ENCODE peak calls at places on chromosomes 3 and 15, in seven cellular contexts. R is PC-3, W is lower leg skin, N is stomach, G is GM12865, Y is fibroblast of pulmonary artery, S is mucosa of descending colon. A is an unnamed sample.
A peak's percentile ranks its signal among the peaks of the same experiment; 100 is the strongest.

GRCh38 chr15:25810631-25811077 is 52.5 kb downstream of the ATP10A start:
- DNase-seq in R (no peak), W (no peak), N (no peak), G (peak; percentile 13), Y (no peak), S (no peak), A (no peak)

GRCh38 chr3:50603261-50604109 is 8.1 kb downstream of the CISH start:
- DNase-seq in R (no peak), W (no peak), N (no peak), G (no peak), Y (no peak), S (no peak), A (no peak)

GRCh38 chr3:48891606-48892005 is 7.1 kb downstream of the SLC25A20 start:
- DNase-seq in R (peak; percentile 60), W (no peak), N (no peak), G (no peak), Y (no peak), S (no peak), A (no peak)

GRCh38 chr3:15263926-15264325 is 57.9 kb downstream of the CAPN7 start:
- DNase-seq in R (no peak), W (no peak), N (no peak), G (no peak), Y (no peak), S (no peak), A (peak; percentile 69)

GRCh38 chr3:42025388-42026138 is 63.7 kb upstream of the ULK4 start:
- DNase-seq in R (peak; percentile 58), W (peak; percentile 96), N (peak; percentile 79), G (peak; percentile 62), Y (peak; percentile 98), S (peak; percentile 66), A (peak; percentile 52)

GRCh38 chr3:115100806-115101205 is 46.3 kb downstream of the ZBTB20 start:
- DNase-seq in R (no peak), W (no peak), N (no peak), G (no peak), Y (no peak), S (no peak), A (no peak)

GRCh38 chr3:198097048-198097447 is 137.0 kb downstream of the LMLN start:
- DNase-seq in R (no peak), W (no peak), N (no peak), G (no peak), Y (no peak), S (no peak), A (no peak)

GRCh38 chr3:4584537-4585249 is 91.5 kb downstream of the ITPR1 start:
- DNase-seq in R (no peak), W (no peak), N (no peak), G (peak; percentile 35), Y (peak; percentile 73), S (no peak), A (no peak)

GRCh38 chr3:35733276-35733675 is 94.0 kb downstream of the ARPP21 start:
- DNase-seq in R (no peak), W (no peak), N (no peak), G (no peak), Y (no peak), S (no peak), A (peak; percentile 1)

GRCh38 chr3:122245513-122246174 is 62.2 kb downstream of the CASR start:
- DNase-seq in R (peak; percentile 27), W (no peak), N (no peak), G (peak; percentile 63), Y (peak; percentile 7), S (no peak), A (no peak)

GRCh38 chr3:71245971-71246860 is 337.3 kb downstream of the FOXP1 start:
- DNase-seq in R (no peak), W (no peak), N (no peak), G (no peak), Y (no peak), S (no peak), A (no peak)

GRCh38 chr3:146554168-146554760 is 9.9 kb upstream of the PLSCR1 start:
- DNase-seq in R (no peak), W (no peak), N (no peak), G (peak; percentile 19), Y (peak; percentile 44), S (no peak), A (no peak)

GRCh38 chr3:111616417-111617105 is 21.4 kb upstream of the ZBED2 start:
- DNase-seq in R (peak; percentile 62), W (no peak), N (no peak), G (peak; percentile 66), Y (no peak), S (peak; percentile 35), A (no peak)

GRCh38 chr15:66092053-66092976 is 161.2 kb downstream of the MEGF11 start:
- DNase-seq in R (no peak), W (no peak), N (no peak), G (no peak), Y (no peak), S (no peak), A (no peak)

GRCh38 chr3:119314821-119315220 is 20.6 kb downstream of the ARHGAP31 start:
- DNase-seq in R (no peak), W (no peak), N (no peak), G (no peak), Y (peak; percentile 35), S (no peak), A (no peak)

GRCh38 chr3:186534113-186534669 is 10.0 kb downstream of the CRYGS start:
- DNase-seq in R (no peak), W (no peak), N (no peak), G (peak; percentile 91), Y (no peak), S (no peak), A (no peak)

GRCh38 chr3:32371466-32372212 is 20.0 kb upstream of the CMTM7 start:
- DNase-seq in R (no peak), W (no peak), N (no peak), G (peak; percentile 36), Y (no peak), S (no peak), A (no peak)

GRCh38 chr15:92819312-92820232 is 80.6 kb upstream of the CHD2 start:
- DNase-seq in R (peak; percentile 38), W (no peak), N (no peak), G (no peak), Y (no peak), S (no peak), A (no peak)

DNA sequence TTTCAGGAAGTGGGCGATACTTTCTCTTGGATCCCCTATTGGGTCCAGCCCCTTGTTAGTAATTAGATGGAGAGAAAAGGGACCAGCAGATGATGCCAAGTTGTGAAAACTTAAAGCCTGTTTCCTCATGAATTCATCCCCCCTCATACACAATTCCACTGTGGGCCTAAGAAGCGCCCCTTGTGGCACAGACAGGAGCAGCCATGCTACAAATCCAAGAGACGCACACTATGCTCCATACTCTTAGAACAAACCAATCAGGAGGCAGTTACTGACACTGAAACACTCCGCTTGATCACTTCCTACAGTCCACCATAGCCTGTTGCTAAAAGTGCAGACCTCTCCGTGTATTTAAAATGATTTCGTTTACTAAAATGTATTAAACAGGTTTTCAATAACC is 111.3 kb upstream of the ARRDC4 start:
- DNase-seq in R (no peak), W (no peak), N (no peak), G (no peak), Y (no peak), S (no peak), A (no peak)
- TF ChIP-seq CTCF in R (peak; percentile 33), W (no peak), N (no peak), G (no peak), Y (no peak), S (no peak), A (peak; percentile 13)

GRCh38 chr15:73320619-73321180 is 48.1 kb downstream of the HCN4 start:
- DNase-seq in R (no peak), W (no peak), N (no peak), G (no peak), Y (no peak), S (no peak), A (no peak)

GRCh38 chr15:73317651-73318462 is 50.9 kb downstream of the HCN4 start:
- DNase-seq in R (no peak), W (no peak), N (no peak), G (no peak), Y (no peak), S (no peak), A (no peak)

GRCh38 chr15:73321496-73322344 is 47.0 kb downstream of the HCN4 start:
- DNase-seq in R (no peak), W (no peak), N (no peak), G (no peak), Y (no peak), S (no peak), A (no peak)

GRCh38 chr15:73319460-73320245 is 49.1 kb downstream of the HCN4 start:
- DNase-seq in R (no peak), W (no peak), N (no peak), G (no peak), Y (no peak), S (no peak), A (no peak)

DNA sequence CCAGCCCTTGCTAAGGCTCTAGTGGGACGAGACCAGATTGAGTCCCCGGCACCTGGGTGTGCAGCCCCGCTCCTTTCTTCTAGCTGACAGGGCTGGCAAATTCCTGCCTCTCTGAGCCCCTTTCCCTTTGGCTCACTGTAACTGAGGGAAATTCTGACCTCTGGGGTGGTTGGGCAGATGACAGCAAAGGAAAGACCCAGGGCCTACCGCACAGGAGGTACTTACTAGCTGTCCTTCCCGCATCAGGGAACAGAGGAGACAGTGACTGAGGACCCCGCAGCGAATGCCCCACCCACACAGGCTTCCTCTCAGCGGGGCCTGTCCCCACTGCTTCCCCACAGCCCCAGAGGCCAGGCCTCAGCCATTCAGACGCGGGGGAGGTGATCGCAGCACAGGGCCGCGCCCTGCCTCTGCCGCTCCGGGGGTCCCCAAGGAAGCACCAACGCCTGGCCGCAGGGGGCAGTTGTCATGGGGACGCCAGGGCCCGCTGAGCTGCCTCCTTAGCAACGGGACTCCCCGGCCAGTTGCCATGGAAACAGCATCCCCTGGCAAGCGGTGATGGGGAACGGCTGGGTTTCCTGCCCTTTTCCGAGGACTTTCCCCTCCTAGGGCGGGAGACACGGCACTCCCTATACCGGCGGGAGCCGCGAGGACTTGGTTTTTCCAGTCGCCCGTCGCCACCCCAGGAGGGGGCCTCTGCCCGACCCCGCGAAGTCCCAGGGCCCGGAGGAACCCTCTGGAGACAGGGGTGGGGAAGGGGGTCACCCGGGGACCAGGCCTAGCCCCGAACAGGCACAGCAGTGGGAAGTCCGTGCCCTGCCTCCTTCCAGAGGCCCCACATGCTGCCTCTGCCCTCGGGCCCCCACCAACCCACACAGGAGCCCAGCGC is 50.1 kb downstream of the HCN4 start:
- DNase-seq in R (no peak), W (no peak), N (no peak), G (peak; percentile 71), Y (no peak), S (no peak), A (no peak)
- H3K4me3 ChIP-seq in R (no peak overlapping the region), W (no peak overlapping the region), N (no peak overlapping the region), G (no peak overlapping the region), Y (no peak overlapping the region), S (no peak overlapping the region), A (no peak overlapping the region)

DNA sequence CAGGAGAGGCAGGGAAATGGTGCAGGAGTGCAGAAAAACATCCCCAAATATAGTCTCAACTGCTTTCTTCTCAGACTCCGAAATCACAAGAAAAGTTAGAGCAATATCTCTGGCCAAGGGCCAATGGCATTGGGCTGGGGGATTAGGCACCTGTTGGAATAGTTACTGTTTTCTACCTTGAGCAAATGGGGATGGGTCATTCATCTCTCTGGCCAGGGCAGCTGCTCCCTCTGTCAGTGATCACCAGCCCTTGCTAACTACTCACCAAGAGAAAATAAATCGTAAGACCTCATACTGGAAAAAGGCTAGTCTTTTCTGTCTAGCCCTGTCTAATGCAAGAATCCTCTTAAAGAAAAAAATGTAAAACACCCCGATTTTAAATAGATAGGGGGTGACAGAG is 10.9 kb downstream of the CERS3 start:
- DNase-seq in R (no peak), W (no peak), N (no peak), G (no peak), Y (no peak), S (no peak), A (no peak)
- TF ChIP-seq CTCF in R (no peak), W (no peak), N (no peak), G (no peak), Y (no peak), S (no peak), A (no peak)

GRCh38 chr3:160574636-160575035 is 9.3 kb upstream of the KPNA4 start:
- DNase-seq in R (no peak), W (no peak), N (no peak), G (no peak), Y (no peak), S (no peak), A (no peak)
- H3K4me3 ChIP-seq in R (no peak overlapping the region), W (no peak overlapping the region), N (no peak overlapping the region), G (no peak overlapping the region), Y (no peak overlapping the region), S (no peak overlapping the region), A (no peak overlapping the region)

A was measured in LNCaP clone FGC.